ENCODE peak calls at places on chromosomes 12 and 14, in seven cellular contexts. One of them, this sample, is unnamed.

GRCh38 chr12:38890102-38890501 is 15.3 kb downstream of the CPNE8 start:
- DNase-seq in transverse colon: no peak
- DNase-seq in ELR: no peak
- DNase-seq in naive B cell: no peak
- DNase-seq in activated T-cell treated with anti-CD3 and anti-CD28 coated beads for 1 hour: no peak
- DNase-seq in activated CD4-positive, alpha-beta T cell treated with anti-CD3 and anti-CD28 coated beads for 24 hours: no peak
- DNase-seq in A172: peak
- DNase-seq in this sample: peak

GRCh38 chr12:96883571-96883970 is 23.5 kb upstream of the NEDD1 start:
- DNase-seq in A172: no peak
- DNase-seq in ELR: peak
- DNase-seq in transverse colon: no peak
- DNase-seq in activated T-cell treated with anti-CD3 and anti-CD28 coated beads for 1 hour: no peak
- DNase-seq in activated CD4-positive, alpha-beta T cell treated with anti-CD3 and anti-CD28 coated beads for 24 hours: no peak
- DNase-seq in naive B cell: no peak
- DNase-seq in this sample: no peak

GRCh38 chr14:104389326-104390220 is 190.0 kb upstream of the C14orf180 start:
- DNase-seq in A172: no peak
- DNase-seq in ELR: no peak
- DNase-seq in naive B cell: no peak
- DNase-seq in activated T-cell treated with anti-CD3 and anti-CD28 coated beads for 1 hour: no peak
- DNase-seq in activated CD4-positive, alpha-beta T cell treated with anti-CD3 and anti-CD28 coated beads for 24 hours: no peak
- DNase-seq in transverse colon: no peak
- DNase-seq in this sample: no peak

GRCh38 chr14:104723651-104724406 is at the start of gene ADSS1:
- DNase-seq in activated T-cell treated with anti-CD3 and anti-CD28 coated beads for 1 hour: peak
- DNase-seq in transverse colon: peak
- DNase-seq in ELR: peak
- DNase-seq in activated CD4-positive, alpha-beta T cell treated with anti-CD3 and anti-CD28 coated beads for 24 hours: peak
- DNase-seq in A172: no peak
- DNase-seq in naive B cell: peak
- DNase-seq in this sample: no peak

GRCh38 chr14:45716506-45716905 is 463.5 kb upstream of the MIS18BP1 start:
- DNase-seq in activated CD4-positive, alpha-beta T cell treated with anti-CD3 and anti-CD28 coated beads for 24 hours: no peak
- DNase-seq in naive B cell: no peak
- DNase-seq in ELR: peak
- DNase-seq in activated T-cell treated with anti-CD3 and anti-CD28 coated beads for 1 hour: no peak
- DNase-seq in A172: peak
- DNase-seq in transverse colon: no peak
- DNase-seq in this sample: no peak

GRCh38 chr12:45259732-45260480 is 44.0 kb downstream of the ANO6 start:
- DNase-seq in transverse colon: no peak
- DNase-seq in activated T-cell treated with anti-CD3 and anti-CD28 coated beads for 1 hour: no peak
- DNase-seq in A172: no peak
- DNase-seq in activated CD4-positive, alpha-beta T cell treated with anti-CD3 and anti-CD28 coated beads for 24 hours: no peak
- DNase-seq in naive B cell: no peak
- DNase-seq in ELR: peak
- DNase-seq in this sample: peak

GRCh38 chr12:48001426-48002178 is 2.7 kb downstream of the COL2A1 start:
- DNase-seq in activated T-cell treated with anti-CD3 and anti-CD28 coated beads for 1 hour: no peak
- DNase-seq in ELR: peak
- DNase-seq in naive B cell: peak
- DNase-seq in activated CD4-positive, alpha-beta T cell treated with anti-CD3 and anti-CD28 coated beads for 24 hours: no peak
- DNase-seq in transverse colon: peak
- DNase-seq in A172: no peak
- DNase-seq in this sample: no peak

GRCh38 chr14:20524027-20524426 is 18.7 kb downstream of the RNASE10 start:
- DNase-seq in activated T-cell treated with anti-CD3 and anti-CD28 coated beads for 1 hour: no peak
- DNase-seq in transverse colon: no peak
- DNase-seq in activated CD4-positive, alpha-beta T cell treated with anti-CD3 and anti-CD28 coated beads for 24 hours: no peak
- DNase-seq in naive B cell: no peak
- DNase-seq in A172: no peak
- DNase-seq in ELR: no peak
- DNase-seq in this sample: no peak

GRCh38 chr12:100404769-100405407 is 48.0 kb downstream of the SLC17A8 start:
- DNase-seq in activated CD4-positive, alpha-beta T cell treated with anti-CD3 and anti-CD28 coated beads for 24 hours: peak
- DNase-seq in naive B cell: no peak
- DNase-seq in transverse colon: peak
- DNase-seq in activated T-cell treated with anti-CD3 and anti-CD28 coated beads for 1 hour: no peak
- DNase-seq in A172: no peak
- DNase-seq in ELR: peak
- DNase-seq in this sample: no peak

GRCh38 chr12:75589801-75590200 is 78.4 kb upstream of the KRR1 start:
- DNase-seq in ELR: no peak
- DNase-seq in activated CD4-positive, alpha-beta T cell treated with anti-CD3 and anti-CD28 coated beads for 24 hours: no peak
- DNase-seq in transverse colon: no peak
- DNase-seq in naive B cell: no peak
- DNase-seq in activated T-cell treated with anti-CD3 and anti-CD28 coated beads for 1 hour: no peak
- DNase-seq in A172: no peak
- DNase-seq in this sample: no peak

GRCh38 chr14:95128140-95128539 is 29.2 kb downstream of the DICER1 start:
- DNase-seq in transverse colon: no peak
- DNase-seq in naive B cell: no peak
- DNase-seq in ELR: no peak
- DNase-seq in activated T-cell treated with anti-CD3 and anti-CD28 coated beads for 1 hour: no peak
- DNase-seq in A172: no peak
- DNase-seq in activated CD4-positive, alpha-beta T cell treated with anti-CD3 and anti-CD28 coated beads for 24 hours: no peak
- DNase-seq in this sample: no peak

GRCh38 chr12:114933428-114934160 is 249.6 kb upstream of the TBX3 start:
- DNase-seq in A172: peak
- DNase-seq in naive B cell: no peak
- DNase-seq in activated T-cell treated with anti-CD3 and anti-CD28 coated beads for 1 hour: no peak
- DNase-seq in transverse colon: no peak
- DNase-seq in ELR: peak
- DNase-seq in activated CD4-positive, alpha-beta T cell treated with anti-CD3 and anti-CD28 coated beads for 24 hours: no peak
- DNase-seq in this sample: no peak

GRCh38 chr12:79983492-79983891 is 48.6 kb upstream of the PPP1R12A start:
- DNase-seq in ELR: peak
- DNase-seq in naive B cell: no peak
- DNase-seq in activated CD4-positive, alpha-beta T cell treated with anti-CD3 and anti-CD28 coated beads for 24 hours: no peak
- DNase-seq in A172: peak
- DNase-seq in activated T-cell treated with anti-CD3 and anti-CD28 coated beads for 1 hour: no peak
- DNase-seq in transverse colon: no peak
- DNase-seq in this sample: no peak

GRCh38 chr12:101570022-101570421 is 24.7 kb upstream of the MYBPC1 start:
- DNase-seq in activated CD4-positive, alpha-beta T cell treated with anti-CD3 and anti-CD28 coated beads for 24 hours: no peak
- DNase-seq in transverse colon: no peak
- DNase-seq in ELR: peak
- DNase-seq in naive B cell: peak
- DNase-seq in activated T-cell treated with anti-CD3 and anti-CD28 coated beads for 1 hour: no peak
- DNase-seq in A172: peak
- DNase-seq in this sample: no peak

GRCh38 chr12:116236148-116236731 is 41.3 kb downstream of the MED13L start:
- DNase-seq in transverse colon: peak
- DNase-seq in activated CD4-positive, alpha-beta T cell treated with anti-CD3 and anti-CD28 coated beads for 24 hours: no peak
- DNase-seq in activated T-cell treated with anti-CD3 and anti-CD28 coated beads for 1 hour: peak
- DNase-seq in ELR: peak
- DNase-seq in A172: peak
- DNase-seq in naive B cell: peak
- DNase-seq in this sample: peak

GRCh38 chr12:100375023-100375737 is 18.3 kb downstream of the SLC17A8 start:
- DNase-seq in A172: peak
- DNase-seq in activated CD4-positive, alpha-beta T cell treated with anti-CD3 and anti-CD28 coated beads for 24 hours: no peak
- DNase-seq in ELR: no peak
- DNase-seq in naive B cell: no peak
- DNase-seq in activated T-cell treated with anti-CD3 and anti-CD28 coated beads for 1 hour: no peak
- DNase-seq in transverse colon: peak
- DNase-seq in this sample: no peak

GRCh38 chr12:120538281-120539156 is 4.4 kb downstream of the RNF10 start:
- DNase-seq in activated T-cell treated with anti-CD3 and anti-CD28 coated beads for 1 hour: no peak
- DNase-seq in activated CD4-positive, alpha-beta T cell treated with anti-CD3 and anti-CD28 coated beads for 24 hours: no peak
- DNase-seq in ELR: peak
- DNase-seq in naive B cell: no peak
- DNase-seq in A172: peak
- DNase-seq in transverse colon: peak
- DNase-seq in this sample: peak

GRCh38 chr14:86654558-86655184 is 1124.7 kb downstream of the FLRT2 start:
- DNase-seq in activated T-cell treated with anti-CD3 and anti-CD28 coated beads for 1 hour: peak
- DNase-seq in A172: peak
- DNase-seq in transverse colon: peak
- DNase-seq in ELR: peak
- DNase-seq in activated CD4-positive, alpha-beta T cell treated with anti-CD3 and anti-CD28 coated beads for 24 hours: peak
- DNase-seq in naive B cell: peak
- DNase-seq in this sample: no peak

GRCh38 chr12:108315486-108316105 is 23.5 kb downstream of the CMKLR1 start:
- DNase-seq in activated T-cell treated with anti-CD3 and anti-CD28 coated beads for 1 hour: no peak
- DNase-seq in A172: no peak
- DNase-seq in activated CD4-positive, alpha-beta T cell treated with anti-CD3 and anti-CD28 coated beads for 24 hours: no peak
- DNase-seq in ELR: no peak
- DNase-seq in naive B cell: no peak
- DNase-seq in transverse colon: no peak
- DNase-seq in this sample: no peak

GRCh38 chr12:49161092-49161795 is 27.6 kb downstream of the TUBA1A start:
- DNase-seq in activated T-cell treated with anti-CD3 and anti-CD28 coated beads for 1 hour: no peak
- DNase-seq in activated CD4-positive, alpha-beta T cell treated with anti-CD3 and anti-CD28 coated beads for 24 hours: no peak
- DNase-seq in ELR: no peak
- DNase-seq in A172: no peak
- DNase-seq in naive B cell: no peak
- DNase-seq in transverse colon: no peak
- DNase-seq in this sample: peak

GRCh38 chr14:88104710-88105109 is 99.8 kb downstream of the GPR65 start:
- DNase-seq in activated T-cell treated with anti-CD3 and anti-CD28 coated beads for 1 hour: no peak
- DNase-seq in naive B cell: no peak
- DNase-seq in activated CD4-positive, alpha-beta T cell treated with anti-CD3 and anti-CD28 coated beads for 24 hours: no peak
- DNase-seq in ELR: no peak
- DNase-seq in A172: no peak
- DNase-seq in transverse colon: no peak
- DNase-seq in this sample: no peak